ENCODE peak calls at places on chromosome 2, in eight cellular contexts. One of them, this sample, is unnamed.

GRCh38 chr2:120205901-120206581 is 17.2 kb downstream of the TMEM185B start:
- DNase-seq in uterus: no peak
- DNase-seq in CD4-positive, alpha-beta T cell: no peak
- DNase-seq in Calu3: peak
- DNase-seq in CD8-positive, alpha-beta T cell: peak
- DNase-seq in mesothelial cell of epicardium: no peak
- DNase-seq in Panc1: no peak
- DNase-seq in dorsolateral prefrontal cortex: no peak
- DNase-seq in this sample: no peak

GRCh38 chr2:29920631-29921559 is 491 bp downstream of the ALK start:
- DNase-seq in uterus: peak
- DNase-seq in CD4-positive, alpha-beta T cell: no peak
- DNase-seq in Calu3: no peak
- DNase-seq in CD8-positive, alpha-beta T cell: no peak
- DNase-seq in mesothelial cell of epicardium: peak
- DNase-seq in Panc1: no peak
- DNase-seq in dorsolateral prefrontal cortex: no peak
- DNase-seq in this sample: peak

GRCh38 chr2:123179526-123179925 is 845.6 kb upstream of the CNTNAP5 start:
- DNase-seq in uterus: no peak
- DNase-seq in CD4-positive, alpha-beta T cell: no peak
- DNase-seq in Calu3: no peak
- DNase-seq in CD8-positive, alpha-beta T cell: no peak
- DNase-seq in mesothelial cell of epicardium: no peak
- DNase-seq in Panc1: no peak
- DNase-seq in dorsolateral prefrontal cortex: no peak
- DNase-seq in this sample: no peak

GRCh38 chr2:234373060-234373459 is 123.8 kb downstream of the ARL4C start:
- DNase-seq in uterus: no peak
- DNase-seq in CD4-positive, alpha-beta T cell: peak
- DNase-seq in Calu3: peak
- DNase-seq in CD8-positive, alpha-beta T cell: no peak
- DNase-seq in mesothelial cell of epicardium: no peak
- DNase-seq in Panc1: no peak
- DNase-seq in dorsolateral prefrontal cortex: no peak
- DNase-seq in this sample: no peak

GRCh38 chr2:223905996-223906395 is 39.1 kb downstream of the WDFY1 start:
- DNase-seq in uterus: no peak
- DNase-seq in CD4-positive, alpha-beta T cell: no peak
- DNase-seq in Calu3: no peak
- DNase-seq in CD8-positive, alpha-beta T cell: no peak
- DNase-seq in mesothelial cell of epicardium: no peak
- DNase-seq in Panc1: no peak
- DNase-seq in dorsolateral prefrontal cortex: no peak
- DNase-seq in this sample: no peak

GRCh38 chr2:42764096-42764495 is at the start of gene OXER1:
- DNase-seq in uterus: no peak
- DNase-seq in CD4-positive, alpha-beta T cell: no peak
- DNase-seq in Calu3: no peak
- DNase-seq in CD8-positive, alpha-beta T cell: no peak
- DNase-seq in mesothelial cell of epicardium: no peak
- DNase-seq in Panc1: no peak
- DNase-seq in dorsolateral prefrontal cortex: no peak
- DNase-seq in this sample: no peak

GRCh38 chr2:7007846-7008741 is 90.9 kb downstream of the RNF144A start:
- DNase-seq in uterus: peak
- DNase-seq in CD4-positive, alpha-beta T cell: no peak
- DNase-seq in Calu3: no peak
- DNase-seq in CD8-positive, alpha-beta T cell: no peak
- DNase-seq in mesothelial cell of epicardium: peak
- DNase-seq in Panc1: no peak
- DNase-seq in dorsolateral prefrontal cortex: peak
- DNase-seq in this sample: no peak

GRCh38 chr2:240916571-240917008 is 10.5 kb downstream of the CROCC2 start:
- DNase-seq in uterus: peak
- DNase-seq in CD4-positive, alpha-beta T cell: no peak
- DNase-seq in Calu3: peak
- DNase-seq in CD8-positive, alpha-beta T cell: no peak
- DNase-seq in mesothelial cell of epicardium: peak
- DNase-seq in Panc1: no peak
- DNase-seq in dorsolateral prefrontal cortex: no peak
- DNase-seq in this sample: peak

GRCh38 chr2:240637116-240637900 is 12.0 kb downstream of the GPR35 start:
- DNase-seq in uterus: no peak
- DNase-seq in CD4-positive, alpha-beta T cell: no peak
- DNase-seq in Calu3: no peak
- DNase-seq in CD8-positive, alpha-beta T cell: no peak
- DNase-seq in mesothelial cell of epicardium: no peak
- DNase-seq in Panc1: no peak
- DNase-seq in dorsolateral prefrontal cortex: no peak
- DNase-seq in this sample: no peak

GRCh38 chr2:133045787-133046186 is 375.8 kb upstream of the LYPD1 start:
- DNase-seq in uterus: no peak
- DNase-seq in CD4-positive, alpha-beta T cell: no peak
- DNase-seq in Calu3: no peak
- DNase-seq in CD8-positive, alpha-beta T cell: no peak
- DNase-seq in mesothelial cell of epicardium: no peak
- DNase-seq in Panc1: no peak
- DNase-seq in dorsolateral prefrontal cortex: no peak
- DNase-seq in this sample: no peak

GRCh38 chr2:33090553-33091134 is 143.9 kb downstream of the LTBP1 start:
- DNase-seq in uterus: no peak
- DNase-seq in CD4-positive, alpha-beta T cell: no peak
- DNase-seq in Calu3: no peak
- DNase-seq in CD8-positive, alpha-beta T cell: no peak
- DNase-seq in mesothelial cell of epicardium: no peak
- DNase-seq in Panc1: no peak
- DNase-seq in dorsolateral prefrontal cortex: no peak
- DNase-seq in this sample: no peak

GRCh38 chr2:179518891-179519290 is 254.3 kb upstream of the SESTD1 start:
- DNase-seq in uterus: no peak
- DNase-seq in CD4-positive, alpha-beta T cell: no peak
- DNase-seq in Calu3: peak
- DNase-seq in CD8-positive, alpha-beta T cell: no peak
- DNase-seq in mesothelial cell of epicardium: no peak
- DNase-seq in Panc1: no peak
- DNase-seq in dorsolateral prefrontal cortex: no peak
- DNase-seq in this sample: no peak

GRCh38 chr2:128439231-128440086 is 120.8 kb upstream of the HS6ST1 start:
- DNase-seq in uterus: no peak
- DNase-seq in CD4-positive, alpha-beta T cell: no peak
- DNase-seq in Calu3: no peak
- DNase-seq in CD8-positive, alpha-beta T cell: peak
- DNase-seq in mesothelial cell of epicardium: peak
- DNase-seq in Panc1: no peak
- DNase-seq in dorsolateral prefrontal cortex: no peak
- DNase-seq in this sample: no peak

GRCh38 chr2:55224761-55225261 is 7.3 kb downstream of the CLHC1 start:
- DNase-seq in uterus: no peak
- DNase-seq in CD4-positive, alpha-beta T cell: no peak
- DNase-seq in Calu3: no peak
- DNase-seq in CD8-positive, alpha-beta T cell: no peak
- DNase-seq in mesothelial cell of epicardium: no peak
- DNase-seq in Panc1: no peak
- DNase-seq in dorsolateral prefrontal cortex: no peak
- DNase-seq in this sample: no peak

GRCh38 chr2:25341753-25342371 is at the start of gene DNMT3A:
- DNase-seq in uterus: peak
- DNase-seq in CD4-positive, alpha-beta T cell: peak
- DNase-seq in Calu3: peak
- DNase-seq in CD8-positive, alpha-beta T cell: peak
- DNase-seq in mesothelial cell of epicardium: peak
- DNase-seq in Panc1: no peak
- DNase-seq in dorsolateral prefrontal cortex: peak
- DNase-seq in this sample: no peak

GRCh38 chr2:73992036-73992435 is 7.3 kb downstream of the TET3 start:
- DNase-seq in uterus: no peak
- DNase-seq in CD4-positive, alpha-beta T cell: no peak
- DNase-seq in Calu3: no peak
- DNase-seq in CD8-positive, alpha-beta T cell: no peak
- DNase-seq in mesothelial cell of epicardium: no peak
- DNase-seq in Panc1: no peak
- DNase-seq in dorsolateral prefrontal cortex: no peak
- DNase-seq in this sample: no peak

GRCh38 chr2:120403676-120404075 is 57.7 kb downstream of the INHBB start:
- DNase-seq in uterus: no peak
- DNase-seq in CD4-positive, alpha-beta T cell: no peak
- DNase-seq in Calu3: no peak
- DNase-seq in CD8-positive, alpha-beta T cell: no peak
- DNase-seq in mesothelial cell of epicardium: no peak
- DNase-seq in Panc1: no peak
- DNase-seq in dorsolateral prefrontal cortex: no peak
- DNase-seq in this sample: no peak

GRCh38 chr2:11697103-11697871 is 27.3 kb upstream of the NTSR2 start:
- DNase-seq in uterus: peak
- DNase-seq in CD4-positive, alpha-beta T cell: no peak
- DNase-seq in Calu3: peak
- DNase-seq in CD8-positive, alpha-beta T cell: no peak
- DNase-seq in mesothelial cell of epicardium: no peak
- DNase-seq in Panc1: peak
- DNase-seq in dorsolateral prefrontal cortex: no peak
- DNase-seq in this sample: no peak

GRCh38 chr2:120032297-120032696 is 19.4 kb downstream of the EPB41L5 start:
- DNase-seq in uterus: no peak
- DNase-seq in CD4-positive, alpha-beta T cell: no peak
- DNase-seq in Calu3: no peak
- DNase-seq in CD8-positive, alpha-beta T cell: no peak
- DNase-seq in mesothelial cell of epicardium: no peak
- DNase-seq in Panc1: no peak
- DNase-seq in dorsolateral prefrontal cortex: no peak
- DNase-seq in this sample: no peak

GRCh38 chr2:74513605-74514367 is 464 bp upstream of the TLX2 start:
- DNase-seq in uterus: no peak
- DNase-seq in CD4-positive, alpha-beta T cell: no peak
- DNase-seq in Calu3: no peak
- DNase-seq in CD8-positive, alpha-beta T cell: no peak
- DNase-seq in mesothelial cell of epicardium: no peak
- DNase-seq in Panc1: no peak
- DNase-seq in dorsolateral prefrontal cortex: no peak
- DNase-seq in this sample: no peak

GRCh38 chr2:79910643-79911042 is 393.9 kb downstream of the LRRTM1 start:
- DNase-seq in uterus: no peak
- DNase-seq in CD4-positive, alpha-beta T cell: no peak
- DNase-seq in Calu3: no peak
- DNase-seq in CD8-positive, alpha-beta T cell: no peak
- DNase-seq in mesothelial cell of epicardium: no peak
- DNase-seq in Panc1: no peak
- DNase-seq in dorsolateral prefrontal cortex: no peak
- DNase-seq in this sample: no peak
- TF ChIP-seq CTCF in uterus: no peak
- TF ChIP-seq CTCF in CD4-positive, alpha-beta T cell: no peak
- TF ChIP-seq CTCF in Calu3: no peak
- TF ChIP-seq CTCF in CD8-positive, alpha-beta T cell: no peak
- TF ChIP-seq CTCF in mesothelial cell of epicardium: no peak
- TF ChIP-seq CTCF in Panc1: peak
- TF ChIP-seq CTCF in dorsolateral prefrontal cortex: no peak
- TF ChIP-seq CTCF in this sample: no peak

GRCh38 chr2:153786016-153786415 is 85.7 kb upstream of the GALNT13 start:
- DNase-seq in uterus: no peak
- DNase-seq in CD4-positive, alpha-beta T cell: no peak
- DNase-seq in Calu3: no peak
- DNase-seq in CD8-positive, alpha-beta T cell: no peak
- DNase-seq in mesothelial cell of epicardium: no peak
- DNase-seq in Panc1: no peak
- DNase-seq in dorsolateral prefrontal cortex: no peak
- DNase-seq in this sample: no peak

GRCh38 chr2:153787612-153788011 is 84.1 kb upstream of the GALNT13 start:
- DNase-seq in uterus: no peak
- DNase-seq in CD4-positive, alpha-beta T cell: no peak
- DNase-seq in Calu3: no peak
- DNase-seq in CD8-positive, alpha-beta T cell: no peak
- DNase-seq in mesothelial cell of epicardium: no peak
- DNase-seq in Panc1: no peak
- DNase-seq in dorsolateral prefrontal cortex: no peak
- DNase-seq in this sample: no peak
- TF ChIP-seq CTCF in uterus: no peak
- TF ChIP-seq CTCF in CD4-positive, alpha-beta T cell: no peak
- TF ChIP-seq CTCF in Calu3: no peak
- TF ChIP-seq CTCF in CD8-positive, alpha-beta T cell: no peak
- TF ChIP-seq CTCF in mesothelial cell of epicardium: no peak
- TF ChIP-seq CTCF in Panc1: no peak
- TF ChIP-seq CTCF in dorsolateral prefrontal cortex: peak
- TF ChIP-seq CTCF in this sample: no peak

DNA sequence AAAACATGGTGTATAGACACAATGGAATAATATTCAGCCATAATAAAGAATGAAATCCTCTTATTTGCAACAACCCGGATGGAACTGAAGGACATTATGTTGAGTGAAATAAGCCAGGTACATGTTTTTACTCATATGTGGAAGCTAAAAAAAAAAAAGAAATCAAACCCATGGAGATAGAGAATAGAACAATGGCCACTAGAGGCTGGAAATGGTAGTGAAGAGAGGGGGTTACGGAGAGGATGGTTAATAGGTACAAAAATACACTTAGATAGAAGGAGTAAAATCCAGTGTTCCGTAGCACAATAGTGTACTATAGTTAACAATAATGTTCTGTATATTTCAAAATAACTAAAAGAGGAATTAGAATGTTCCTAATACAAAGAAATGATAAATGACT is 12.8 kb upstream of the KIAA2012 start:
- DNase-seq in uterus: no peak
- DNase-seq in CD4-positive, alpha-beta T cell: no peak
- DNase-seq in Calu3: no peak
- DNase-seq in CD8-positive, alpha-beta T cell: no peak
- DNase-seq in mesothelial cell of epicardium: no peak
- DNase-seq in Panc1: no peak
- DNase-seq in dorsolateral prefrontal cortex: no peak
- DNase-seq in this sample: no peak
- TF ChIP-seq CTCF in uterus: no peak
- TF ChIP-seq CTCF in CD4-positive, alpha-beta T cell: no peak
- TF ChIP-seq CTCF in Calu3: peak
- TF ChIP-seq CTCF in CD8-positive, alpha-beta T cell: peak
- TF ChIP-seq CTCF in mesothelial cell of epicardium: no peak
- TF ChIP-seq CTCF in Panc1: peak
- TF ChIP-seq CTCF in dorsolateral prefrontal cortex: no peak
- TF ChIP-seq CTCF in this sample: peak

DNA sequence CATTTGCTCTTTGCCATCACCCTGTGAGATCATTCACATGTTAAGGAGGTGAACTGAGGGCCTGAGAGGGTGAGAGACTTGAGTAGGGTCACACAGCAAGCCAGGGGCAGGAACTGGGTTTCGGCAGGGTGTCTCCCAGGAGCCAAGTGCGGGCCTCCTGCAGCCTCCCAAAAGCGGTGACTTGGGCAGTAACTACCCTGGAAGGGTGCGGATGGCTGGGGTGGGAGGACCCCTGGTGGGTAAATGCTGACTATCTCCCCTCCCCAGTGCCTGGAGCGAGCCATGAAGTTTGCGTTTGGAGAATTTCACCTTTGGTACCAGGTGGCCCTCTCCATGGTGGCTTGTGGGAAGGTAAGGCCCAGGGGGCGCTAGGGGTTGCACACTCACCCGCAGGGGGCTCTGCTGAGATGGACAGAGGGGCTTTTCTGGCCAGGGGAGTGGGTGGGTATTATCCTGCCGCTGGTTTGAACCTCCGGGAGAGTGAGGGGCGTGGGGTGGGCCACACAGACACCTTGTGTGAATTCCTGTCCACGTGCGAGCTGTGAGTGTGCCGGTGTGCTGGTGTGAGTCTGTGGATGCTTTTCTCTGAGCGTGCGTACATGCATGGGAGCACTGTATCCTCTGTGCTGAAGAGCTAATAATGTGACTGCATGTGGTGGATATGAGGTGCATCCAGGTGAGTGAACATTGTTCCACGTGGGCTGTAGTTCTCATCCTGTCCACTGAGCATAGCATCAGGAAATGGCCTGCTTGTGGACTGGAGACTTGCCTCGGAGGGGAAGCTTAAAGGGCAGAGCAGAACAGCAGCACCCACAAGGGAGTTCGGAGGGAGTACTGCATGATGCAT is 91.0 kb upstream of the MCFD2 start:
- DNase-seq in uterus: no peak
- DNase-seq in CD4-positive, alpha-beta T cell: no peak
- DNase-seq in Calu3: no peak
- DNase-seq in CD8-positive, alpha-beta T cell: no peak
- DNase-seq in mesothelial cell of epicardium: no peak
- DNase-seq in Panc1: no peak
- DNase-seq in dorsolateral prefrontal cortex: no peak
- DNase-seq in this sample: no peak
- TF ChIP-seq CTCF in uterus: no peak
- TF ChIP-seq CTCF in CD4-positive, alpha-beta T cell: no peak
- TF ChIP-seq CTCF in Calu3: no peak
- TF ChIP-seq CTCF in CD8-positive, alpha-beta T cell: no peak
- TF ChIP-seq CTCF in mesothelial cell of epicardium: no peak
- TF ChIP-seq CTCF in Panc1: no peak
- TF ChIP-seq CTCF in dorsolateral prefrontal cortex: no peak
- TF ChIP-seq CTCF in this sample: no peak

This sample was measured in D721Med.